ENCODE peak calls at places on chromosomes 4 and X, in nine cellular contexts. G is PC-3; O is upper lobe of right lung; U is right cardiac atrium; Y is heart right ventricle; E is CD8-positive, alpha-beta memory T cell; P is bronchial epithelial cell; I is SJSA1; S is CD8-positive, alpha-beta T cell. F is an unnamed sample.

GRCh38 chr4:41213563-41214157 is 682 bp downstream of the APBB2 start:
- DNase-seq in G (no peak), O (peak; percentile 74), U (peak; percentile 78), Y (peak; percentile 28), E (no peak), P (no peak), I (no peak), S (no peak), F (no peak)

GRCh38 chr4:139018971-139019758 is 3.6 kb downstream of the NOCT start:
- DNase-seq in G (no peak), O (no peak), U (no peak), Y (no peak), E (no peak), P (no peak), I (no peak), S (no peak), F (no peak)

GRCh38 chr4:123631699-123632098 is 235.1 kb downstream of the SPRY1 start:
- DNase-seq in G (peak; percentile 62), O (no peak), U (no peak), Y (no peak), E (no peak), P (peak; percentile 51), I (no peak), S (no peak), F (no peak)

GRCh38 chr4:3462790-3463415 is at the start of gene DOK7:
- DNase-seq in G (no peak), O (no peak), U (peak; percentile 85), Y (peak; percentile 59), E (no peak), P (no peak), I (no peak), S (no peak), F (no peak)

GRCh38 chrX:28127662-28128061 is 146.4 kb upstream of the DCAF8L1 start:
- DNase-seq in G (peak; percentile 16), O (no peak), U (no peak), Y (no peak), E (no peak), P (no peak), I (no peak), S (no peak), F (no peak)

GRCh38 chrX:103779156-103779555 is 2.5 kb downstream of the PLP1 start:
- DNase-seq in G (no peak), O (no peak), U (no peak), Y (no peak), E (no peak), P (no peak), I (no peak), S (no peak), F (no peak)

GRCh38 chr4:33134366-33134765 is 2414.2 kb downstream of the PCDH7 start:
- DNase-seq in G (no peak), O (no peak), U (no peak), Y (no peak), E (no peak), P (no peak), I (no peak), S (no peak), F (no peak)

GRCh38 chr4:29549308-29549707 is 1170.9 kb upstream of the PCDH7 start:
- DNase-seq in G (peak; percentile 2), O (no peak), U (no peak), Y (no peak), E (no peak), P (no peak), I (no peak), S (no peak), F (no peak)

GRCh38 chr4:56909083-56909981 is 1.6 kb downstream of the REST start:
- DNase-seq in G (peak; percentile 55), O (no peak), U (peak; percentile 80), Y (peak; percentile 40), E (peak; percentile 36), P (peak; percentile 46), I (peak; percentile 48), S (peak; percentile 57), F (peak; percentile 54)

GRCh38 chrX:39008554-39008953 is 207.3 kb downstream of the MID1IP1 start:
- DNase-seq in G (no peak), O (no peak), U (no peak), Y (no peak), E (no peak), P (peak; percentile 34), I (no peak), S (no peak), F (no peak)

GRCh38 chrX:115616943-115617563 is 56.1 kb downstream of the PLS3 start:
- DNase-seq in G (peak; percentile 95), O (no peak), U (no peak), Y (no peak), E (no peak), P (peak; percentile 76), I (peak; percentile 70), S (no peak), F (no peak)

GRCh38 chrX:47489507-47490275 is 6.7 kb upstream of the ZNF41 start:
- DNase-seq in G (no peak), O (no peak), U (peak; percentile 60), Y (peak; percentile 39), E (no peak), P (no peak), I (no peak), S (no peak), F (no peak)

GRCh38 chr4:147543039-147543438 is 62.1 kb downstream of the EDNRA start:
- DNase-seq in G (peak; percentile 61), O (no peak), U (no peak), Y (no peak), E (no peak), P (peak; percentile 75), I (no peak), S (no peak), F (no peak)

GRCh38 chr4:56757270-56757746 is 64.2 kb downstream of the SPINK2 start:
- DNase-seq in G (peak; percentile 78), O (no peak), U (no peak), Y (no peak), E (peak; percentile 11), P (peak; percentile 74), I (peak; percentile 80), S (peak; percentile 17), F (peak; percentile 69)

GRCh38 chrX:115393271-115393670 is 103.8 kb downstream of the LUZP4 start:
- DNase-seq in G (peak; percentile 91), O (no peak), U (no peak), Y (no peak), E (no peak), P (peak; percentile 95), I (no peak), S (no peak), F (no peak)

GRCh38 chrX:15750611-15751159 is 12.6 kb downstream of the CA5B start:
- DNase-seq in G (no peak), O (no peak), U (no peak), Y (no peak), E (no peak), P (no peak), I (peak; percentile 48), S (peak; percentile 11), F (no peak)

GRCh38 chrX:70449457-70449966 is 4.9 kb downstream of the DLG3 start:
- DNase-seq in G (no peak), O (no peak), U (peak; percentile 51), Y (no peak), E (no peak), P (no peak), I (no peak), S (no peak), F (no peak)

GRCh38 chrX:146154191-146154590 is 336.6 kb downstream of the SLITRK2 start:
- DNase-seq in G (no peak), O (no peak), U (no peak), Y (no peak), E (no peak), P (no peak), I (no peak), S (no peak), F (peak; percentile 18)

GRCh38 chr4:34046580-34046979 is 2197.7 kb downstream of the ARAP2 start:
- DNase-seq in G (peak; percentile 62), O (no peak), U (no peak), Y (no peak), E (no peak), P (peak; percentile 82), I (no peak), S (no peak), F (no peak)

DNA sequence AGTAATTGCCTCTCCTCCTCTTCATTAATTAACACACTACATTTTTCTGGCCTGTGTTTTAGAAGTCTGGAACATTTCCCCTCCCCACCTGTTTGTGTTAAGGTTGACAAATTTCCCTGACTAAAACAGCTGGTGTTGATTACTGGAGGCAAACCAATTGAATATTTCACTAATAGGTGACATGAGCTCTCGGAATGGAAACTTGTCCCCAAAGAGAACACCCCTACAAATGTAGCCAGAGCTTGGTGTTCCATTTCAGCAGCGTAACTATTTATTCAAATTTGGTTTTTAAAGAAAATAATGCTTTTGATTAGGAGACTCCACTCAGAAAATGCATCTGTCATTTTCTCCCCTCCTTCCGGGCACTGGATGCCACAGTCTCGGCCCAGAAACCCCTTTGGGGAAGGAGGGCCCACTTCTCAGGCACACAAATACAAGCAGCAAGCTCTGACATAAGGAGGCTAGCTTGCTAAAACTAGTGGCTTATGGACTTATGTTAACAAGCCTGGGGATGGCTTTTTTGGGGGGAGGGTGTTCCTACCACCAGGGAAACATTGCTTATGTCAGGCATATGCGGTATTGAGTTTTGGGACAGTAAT is 2.2 kb downstream of the RNF150 start:
- DNase-seq in G (no peak), O (no peak), U (no peak), Y (no peak), E (no peak), P (no peak), I (no peak), S (no peak), F (no peak)
- H3K27me3 ChIP-seq in G (peaks cover 78% of the 10 kb centered on the region), O (peaks cover 17% of the 10 kb centered on the region), U (no peaks in the 10 kb centered on the region), Y (no peaks in the 10 kb centered on the region), E (no peaks in the 10 kb centered on the region), P (peaks cover 15% of the 10 kb centered on the region), I (no peaks in the 10 kb centered on the region), S (peaks cover 14% of the 10 kb centered on the region), F (no peaks in the 10 kb centered on the region)

DNA sequence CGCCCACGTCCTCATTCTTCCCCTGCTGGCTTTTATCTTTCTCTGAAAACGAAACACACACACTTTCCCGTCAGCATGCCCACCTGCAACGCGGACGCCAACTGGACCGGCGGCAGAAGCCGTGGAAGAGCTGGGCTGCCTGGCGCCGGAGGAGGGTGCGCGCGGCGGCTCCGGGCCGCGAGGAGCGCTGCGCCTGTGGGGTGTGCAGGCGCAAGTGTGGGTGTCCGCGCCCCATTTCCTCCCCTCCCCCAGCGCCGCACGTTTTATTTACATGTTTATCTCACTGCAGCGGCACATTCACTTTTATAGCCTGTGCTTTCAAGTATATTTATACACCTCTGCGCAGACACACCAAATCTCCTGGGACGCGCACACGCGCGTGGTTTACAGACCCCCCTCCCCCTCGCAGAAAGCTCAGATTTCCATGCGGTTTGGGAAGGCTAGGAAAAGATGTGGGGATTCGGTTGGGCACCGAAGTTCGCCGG is 1.5 kb downstream of the PITX2 start:
- DNase-seq in G (no peak), O (no peak), U (no peak), Y (no peak), E (no peak), P (no peak), I (no peak), S (no peak), F (no peak)
- H3K27me3 ChIP-seq in G (peaks cover 68% of the 10 kb centered on the region), O (peaks cover 100% of the 10 kb centered on the region), U (peaks cover 5% of the 10 kb centered on the region), Y (peaks cover 45% of the 10 kb centered on the region), E (peaks cover 73% of the 10 kb centered on the region), P (peaks cover 81% of the 10 kb centered on the region), I (no peaks in the 10 kb centered on the region), S (peaks cover 66% of the 10 kb centered on the region), F (peaks cover 98% of the 10 kb centered on the region)

GRCh38 chr4:173499568-173500535 is 30.2 kb downstream of the HAND2 start:
- DNase-seq in G (no peak), O (no peak), U (peak; percentile 28), Y (no peak), E (no peak), P (no peak), I (no peak), S (no peak), F (no peak)
- H3K27me3 ChIP-seq in G (peaks cover 14% of the 10 kb centered on the region), O (peaks cover 67% of the 10 kb centered on the region), U (no peaks in the 10 kb centered on the region), Y (no peaks in the 10 kb centered on the region), E (peaks cover 25% of the 10 kb centered on the region), P (peaks cover 5% of the 10 kb centered on the region), I (peaks cover 21% of the 10 kb centered on the region), S (peaks cover 37% of the 10 kb centered on the region), F (no peaks in the 10 kb centered on the region)

GRCh38 chr4:55123791-55124190 is 1.6 kb downstream of the KDR start:
- DNase-seq in G (no peak), O (no peak), U (no peak), Y (no peak), E (no peak), P (no peak), I (no peak), S (no peak), F (no peak)
- H3K27me3 ChIP-seq in G (peaks cover 4% of the 10 kb centered on the region), O (peaks cover 13% of the 10 kb centered on the region), U (no peaks in the 10 kb centered on the region), Y (no peaks in the 10 kb centered on the region), E (no peaks in the 10 kb centered on the region), P (peaks cover 22% of the 10 kb centered on the region), I (peaks cover 30% of the 10 kb centered on the region), S (no peaks in the 10 kb centered on the region), F (no peaks in the 10 kb centered on the region)

F was measured in tibial artery.